ENCODE peak calls at places on chromosomes 13 and 19, in ten cellular contexts. R, N, C, A, D, B, E, S, F and I are unnamed samples.

GRCh38 chr13:95404141-95404882 is 103.1 kb upstream of the ABCC4 start:
- DNase-seq in D (peak; percentile 93), C (peak; percentile 67), F (peak; percentile 82), N (peak; percentile 84), A (peak; percentile 67), S (peak; percentile 82), B (peak; percentile 83), E (peak; percentile 78), R (peak; percentile 61), I (peak; percentile 81)

GRCh38 chr19:18514800-18515682 is 6.8 kb downstream of the ELL start:
- DNase-seq in R (no peak), S (peak; percentile 90), A (no peak), B (peak; percentile 58), C (peak; percentile 31), E (no peak), D (peak; percentile 86), F (no peak), N (peak; percentile 71), I (peak; percentile 74)

GRCh38 chr13:40692946-40693345 is 26.5 kb upstream of the FOXO1 start:
- DNase-seq in C (no peak), D (no peak), N (no peak), B (no peak), R (no peak), S (no peak), F (no peak), A (no peak), E (no peak), I (no peak)

GRCh38 chr13:103731959-103732358 is 665.7 kb upstream of the SLC10A2 start:
- DNase-seq in B (no peak), A (no peak), E (no peak), S (no peak), C (no peak), N (no peak), R (no peak), F (no peak), D (no peak), I (no peak)

GRCh38 chr13:46748300-46748699 is 48.7 kb downstream of the ESD start:
- DNase-seq in A (no peak), R (no peak), C (peak; percentile 9), N (no peak), E (no peak), F (no peak), S (no peak), B (no peak), D (no peak), I (no peak)

GRCh38 chr19:46648961-46649960 is 11.7 kb downstream of the DACT3 start:
- DNase-seq in E (no peak), B (no peak), R (no peak), A (no peak), F (no peak), S (no peak), N (no peak), D (peak; percentile 56), C (no peak), I (no peak)

GRCh38 chr13:49551245-49551644 is 34.1 kb downstream of the RCBTB1 start:
- DNase-seq in R (no peak), D (no peak), E (no peak), S (no peak), C (no peak), A (no peak), N (no peak), B (no peak), F (no peak), I (no peak)

GRCh38 chr19:18340237-18340989 is at the start of gene PGPEP1:
- DNase-seq in A (peak; percentile 40), B (peak; percentile 79), C (peak; percentile 43), N (peak; percentile 80), S (peak; percentile 62), F (peak; percentile 60), E (peak; percentile 69), R (no peak), D (peak; percentile 92), I (peak; percentile 35)

GRCh38 chr19:46741447-46741846 is 4.4 kb upstream of the FKRP start:
- DNase-seq in C (no peak), D (peak; percentile 39), A (no peak), F (no peak), E (no peak), N (no peak), R (no peak), S (no peak), B (no peak), I (no peak)

GRCh38 chr19:18675779-18676178 is 7.7 kb upstream of the CRTC1 start:
- DNase-seq in E (no peak), A (no peak), C (no peak), B (no peak), S (peak; percentile 34), D (no peak), R (peak; percentile 10), N (no peak), F (no peak), I (peak; percentile 26)

GRCh38 chr13:19561585-19561984 is 253 bp upstream of the TPTE2 start:
- DNase-seq in D (peak; percentile 69), N (no peak), E (no peak), C (no peak), F (no peak), B (no peak), A (no peak), R (no peak), S (no peak), I (no peak)

GRCh38 chr19:16405797-16406196 is 66.0 kb downstream of the EPS15L1 start:
- DNase-seq in B (no peak), C (no peak), S (no peak), D (no peak), E (no peak), N (no peak), F (no peak), A (no peak), R (no peak), I (no peak)

GRCh38 chr13:74931698-74932433 is 550.1 kb downstream of the TBC1D4 start:
- DNase-seq in S (no peak), C (peak; percentile 18), A (no peak), R (no peak), N (no peak), F (no peak), B (no peak), D (no peak), E (no peak), I (peak; percentile 12)

GRCh38 chr19:31347356-31347755 is 1.9 kb downstream of the TSHZ3 start:
- DNase-seq in D (no peak), B (no peak), E (no peak), C (no peak), N (no peak), S (peak; percentile 29), F (no peak), R (no peak), A (no peak), I (no peak)

GRCh38 chr19:33302175-33302973 is at the start of gene CEBPA:
- DNase-seq in F (peak; percentile 87), R (peak; percentile 70), D (peak; percentile 97), B (peak; percentile 83), C (peak; percentile 72), E (peak; percentile 76), S (peak; percentile 87), N (peak; percentile 90), A (peak; percentile 53), I (peak; percentile 70)
- TF ChIP-seq CTCF in F (peak; percentile 93), R (peak; percentile 59), D (peak; percentile 20), B (peak; percentile 61), C (peak; percentile 32), E (peak; percentile 72), S (no peak), N (peak; percentile 30), A (peak; percentile 59), I (no peak)

DNA sequence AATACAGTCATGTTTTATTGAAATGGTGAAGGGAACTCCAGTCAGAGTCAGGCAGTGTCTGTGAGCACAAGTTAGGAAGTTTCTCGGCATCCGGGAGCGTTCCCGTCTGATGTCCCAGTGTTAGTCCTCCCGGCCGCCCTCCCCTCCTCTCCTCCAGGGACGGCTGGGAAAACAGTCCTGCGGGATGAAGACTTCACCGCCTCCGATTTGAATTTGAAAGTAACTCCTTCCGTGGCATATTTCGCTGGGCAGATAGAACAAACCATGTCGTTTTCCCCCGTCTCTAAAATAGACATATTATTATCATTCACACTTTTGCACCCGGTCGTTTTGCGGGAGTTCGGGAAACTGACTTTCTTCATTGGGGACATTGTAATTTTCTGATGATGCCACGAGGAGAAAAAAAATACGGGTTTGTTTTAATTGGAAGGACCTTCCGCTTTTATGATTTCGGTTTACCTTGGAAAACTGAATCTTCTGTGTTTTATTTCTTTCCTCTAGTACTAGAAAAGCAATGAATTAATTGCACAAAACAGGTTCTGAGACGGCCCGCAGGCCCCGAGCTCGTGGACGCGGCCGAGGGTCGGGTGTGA is 76.6 kb downstream of the ZIC5 start:
- DNase-seq in B (no peak), S (peak; percentile 4), F (no peak), D (no peak), C (no peak), E (no peak), A (no peak), N (no peak), R (no peak), I (no peak)
- H3K4me3 ChIP-seq in B (no peak overlapping the region), S (peak overlapping the region; percentile 15), F (peak overlapping the region; percentile 29), D (no peak overlapping the region), C (peak overlapping the region; percentile 26), E (peak overlapping the region; percentile 39), A (peak overlapping the region; percentile 10), N (peak overlapping the region; percentile 47), R (no peak overlapping the region), I (peak overlapping the region; percentile 6)

GRCh38 chr13:29454931-29455481 is 140.5 kb downstream of the SLC7A1 start:
- DNase-seq in A (no peak), N (no peak), F (peak; percentile 13), E (no peak), S (peak; percentile 14), R (peak; percentile 24), C (peak; percentile 37), D (no peak), B (no peak), I (peak; percentile 35)
- TF ChIP-seq CTCF in A (no peak), N (peak; percentile 11), F (no peak), E (no peak), S (peak; percentile 55), R (peak; percentile 76), C (peak; percentile 35), D (no peak), B (no peak), I (peak; percentile 52)

GRCh38 chr13:76500894-76501293 is 385.3 kb downstream of the KCTD12 start:
- DNase-seq in S (no peak), A (no peak), R (no peak), N (no peak), E (no peak), D (no peak), B (no peak), F (no peak), C (no peak), I (no peak)

GRCh38 chr13:76505437-76505836 is 380.8 kb downstream of the KCTD12 start:
- DNase-seq in R (no peak), D (no peak), S (no peak), F (no peak), B (no peak), N (no peak), E (no peak), C (no peak), A (no peak), I (no peak)

GRCh38 chr13:76503756-76504155 is 382.4 kb downstream of the KCTD12 start:
- DNase-seq in S (no peak), B (no peak), A (no peak), E (no peak), R (no peak), C (no peak), F (no peak), D (no peak), N (no peak), I (no peak)
- H3K4me3 ChIP-seq in S (no peak overlapping the region), B (no peak overlapping the region), A (no peak overlapping the region), E (no peak overlapping the region), R (no peak overlapping the region), C (no peak overlapping the region), F (no peak overlapping the region), D (no peak overlapping the region), N (no peak overlapping the region), I (no peak overlapping the region)